ENCODE peak calls at places on chromosomes 16 and 17, in nine cellular contexts. W is IMR-90, N is GM23338, O is GM06990, K is GM12864, D is Panc1, Z is endodermal cell, F is MM.1S, Y is heart right ventricle. I is an unnamed sample.
A peak's percentile ranks its signal among the peaks of the same experiment; 100 is the strongest.

GRCh38 chr16:20678242-20678641 is 19.2 kb downstream of the ACSM1 start:
- DNase-seq in W (no peak), F (no peak), K (no peak), D (no peak), O (no peak), Y (no peak), Z (no peak), N (no peak), I (no peak)

GRCh38 chr16:82993874-82994375 is 367.2 kb downstream of the CDH13 start:
- DNase-seq in W (no peak), K (no peak), Y (no peak), N (no peak), Z (no peak), O (no peak), F (no peak), D (no peak), I (no peak)

GRCh38 chr16:1485847-1486496 is 2.8 kb downstream of the PTX4 start:
- DNase-seq in K (no peak), Z (no peak), Y (peak; percentile 10), O (peak; percentile 9), N (no peak), W (no peak), D (no peak), F (no peak), I (no peak)

GRCh38 chr16:88533381-88533831 is 36.8 kb upstream of the ZC3H18 start:
- DNase-seq in O (no peak), W (peak; percentile 47), F (no peak), Y (no peak), D (no peak), N (peak; percentile 63), Z (peak; percentile 80), K (no peak), I (no peak)

GRCh38 chr16:67223992-67224391 is 2.9 kb upstream of the TMEM208 start:
- DNase-seq in F (no peak), Z (no peak), W (no peak), D (no peak), Y (no peak), K (no peak), N (no peak), O (no peak), I (no peak)

GRCh38 chr16:87129771-87130170 is 187.4 kb downstream of the C16orf95 start:
- DNase-seq in Z (no peak), K (no peak), W (peak; percentile 37), N (no peak), F (no peak), O (no peak), Y (no peak), D (no peak), I (no peak)

GRCh38 chr17:81189016-81189415 is 23.0 kb upstream of the AATK start:
- DNase-seq in N (no peak), Z (no peak), W (no peak), F (no peak), D (no peak), K (no peak), Y (no peak), O (no peak), I (no peak)

GRCh38 chr17:36463916-36464764 is 22.3 kb upstream of the ZNHIT3 start:
- DNase-seq in D (no peak), W (peak; percentile 67), K (no peak), Z (peak; percentile 100), O (peak; percentile 48), N (peak; percentile 97), Y (peak; percentile 47), F (peak; percentile 74), I (peak; percentile 30)

GRCh38 chr16:734981-735881 is 5.6 kb downstream of the CIAO3 start:
- DNase-seq in K (no peak), F (no peak), D (no peak), Z (no peak), N (no peak), W (no peak), Y (no peak), O (no peak), I (no peak)

GRCh38 chr16:74281285-74281684 is 15.3 kb upstream of the PSMD7 start:
- DNase-seq in N (peak; percentile 37), W (no peak), K (no peak), O (no peak), Z (peak; percentile 53), D (no peak), Y (no peak), F (no peak), I (no peak)

GRCh38 chr16:54783980-54784379 is 146.7 kb upstream of the IRX5 start:
- DNase-seq in O (no peak), Y (no peak), N (no peak), D (no peak), F (no peak), W (no peak), K (no peak), Z (no peak), I (no peak)

GRCh38 chr16:85056211-85056748 is 28.7 kb downstream of the KIAA0513 start:
- DNase-seq in K (no peak), Z (peak; percentile 76), O (no peak), N (peak; percentile 56), W (peak; percentile 36), D (no peak), Y (no peak), F (no peak), I (no peak)

GRCh38 chr17:21532763-21533385 is 156.7 kb downstream of the KCNJ12 start:
- DNase-seq in W (no peak), K (no peak), Z (no peak), O (no peak), F (peak; percentile 86), N (no peak), D (no peak), Y (no peak), I (no peak)

GRCh38 chr16:19810817-19811731 is 73.6 kb downstream of the GPRC5B start:
- DNase-seq in F (no peak), K (no peak), W (peak; percentile 95), Z (no peak), O (no peak), D (no peak), N (no peak), Y (no peak), I (no peak)

GRCh38 chr16:61146429-61146828 is 889.8 kb downstream of the CDH8 start:
- DNase-seq in D (no peak), W (no peak), N (no peak), O (no peak), Y (no peak), K (no peak), F (peak; percentile 85), Z (no peak), I (no peak)

GRCh38 chr17:57892820-57893595 is 43.2 kb upstream of the MRPS23 start:
- DNase-seq in F (no peak), N (peak; percentile 58), D (no peak), O (peak; percentile 47), Z (peak; percentile 97), W (peak; percentile 98), K (no peak), Y (peak; percentile 82), I (no peak)

GRCh38 chr17:40284085-40284713 is 3.5 kb upstream of the CDC6 start:
- DNase-seq in N (no peak), D (no peak), F (no peak), Z (no peak), W (peak; percentile 83), K (no peak), O (no peak), Y (no peak), I (no peak)
- TF ChIP-seq CTCF in N (no peak), D (no peak), F (no peak), Z (peak; percentile 31), W (peak; percentile 37), K (peak; percentile 5), O (no peak), Y (no peak), I (no peak)

DNA sequence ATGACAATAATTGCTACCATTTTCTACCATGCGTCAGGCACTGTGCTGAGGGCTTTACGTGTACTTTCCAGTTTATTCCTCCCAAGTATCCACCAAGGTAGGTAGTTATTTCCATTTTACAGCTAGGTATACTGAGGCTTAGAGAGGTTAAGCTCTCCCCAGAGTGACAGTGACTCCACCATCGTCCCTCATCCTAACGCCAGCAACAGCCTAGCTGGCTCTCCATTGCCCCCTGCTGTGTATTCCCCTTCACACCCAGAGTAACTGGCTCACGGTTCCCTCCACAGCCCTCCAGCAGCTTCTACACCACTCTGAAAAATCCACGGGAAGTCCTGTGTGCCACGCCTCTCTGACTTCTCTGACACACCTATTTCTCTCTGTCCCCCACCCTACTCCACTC is 7.1 kb upstream of the ASGR1 start:
- DNase-seq in D (no peak), K (no peak), Z (peak; percentile 62), Y (no peak), W (no peak), N (peak; percentile 65), F (no peak), O (no peak), I (no peak)
- TF ChIP-seq CTCF in D (no peak), K (peak; percentile 59), Z (peak; percentile 28), Y (peak; percentile 13), W (peak; percentile 22), N (peak; percentile 8), F (peak; percentile 21), O (peak; percentile 56), I (no peak)

GRCh38 chr17:48487221-48487620 is 43.6 kb downstream of the HOXB1 start:
- DNase-seq in N (no peak), W (no peak), F (no peak), Z (no peak), O (no peak), Y (no peak), K (no peak), D (no peak), I (no peak)

GRCh38 chr17:48484256-48484655 is 46.6 kb downstream of the HOXB1 start:
- DNase-seq in W (peak; percentile 76), F (no peak), N (no peak), Z (no peak), D (no peak), Y (no peak), K (no peak), O (no peak), I (no peak)

GRCh38 chr17:48484850-48485249 is 46.0 kb downstream of the HOXB1 start:
- DNase-seq in Y (no peak), O (no peak), F (no peak), W (peak; percentile 77), K (no peak), Z (no peak), N (no peak), D (no peak), I (no peak)

GRCh38 chr17:48488548-48489106 is 42.2 kb downstream of the HOXB1 start:
- DNase-seq in Z (peak; percentile 59), D (no peak), W (no peak), O (no peak), N (no peak), F (no peak), Y (no peak), K (no peak), I (no peak)

DNA sequence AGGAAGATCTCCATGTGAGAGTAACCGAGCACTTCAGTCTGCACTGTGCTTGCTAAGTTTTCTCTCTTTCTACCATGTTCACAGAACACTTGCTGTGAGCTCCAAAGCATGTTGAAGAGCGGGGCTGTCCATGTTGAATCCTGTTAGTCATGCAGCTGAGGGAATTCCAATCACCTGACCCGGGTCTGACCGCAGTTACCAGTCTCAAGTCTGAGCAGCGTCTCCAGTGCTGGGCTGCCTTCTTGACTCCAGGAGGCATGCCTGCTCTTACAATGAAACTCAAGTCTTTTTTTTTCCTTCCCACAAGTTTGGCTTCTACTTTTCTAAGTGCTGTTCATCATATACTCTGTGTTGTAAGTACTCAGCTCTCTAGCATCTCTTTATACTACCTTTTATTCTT is 44.3 kb downstream of the HOXB1 start:
- DNase-seq in F (no peak), O (no peak), Y (no peak), D (no peak), W (peak; percentile 100), N (no peak), K (no peak), Z (peak; percentile 68), I (no peak)
- TF ChIP-seq CTCF in F (no peak), O (no peak), Y (no peak), D (no peak), W (peak; percentile 71), N (no peak), K (no peak), Z (no peak), I (no peak)

GRCh38 chr17:65554568-65555223 is 6.8 kb downstream of the AXIN2 start:
- DNase-seq in K (no peak), O (no peak), Y (peak; percentile 51), F (no peak), N (no peak), W (peak; percentile 17), D (no peak), Z (no peak), I (no peak)
- TF ChIP-seq CTCF in K (no peak), O (no peak), Y (peak; percentile 45), F (no peak), N (no peak), W (no peak), D (no peak), Z (peak; percentile 43), I (no peak)

I was measured in activated B cell treated with CpG ODN at 0.5 μM for 24 hours.